ENCODE peak calls at places on chromosomes 12 and 14, in ten cellular contexts. L is IMR-90; J is fibroblast of pulmonary artery; B is EL; Y is EH; W is effector memory CD8-positive, alpha-beta T cell; Z is dermis blood vessel endothelial cell; P is NCI-H510A; R is WTC11; M is GM06990. O is an unnamed sample.

GRCh38 chr12:132926417-132926833 is 29.7 kb downstream of the ZNF605 start:
- DNase-seq in B (no peak), Z (no peak), J (no peak), Y (no peak), L (no peak), M (no peak), W (no peak), R (no peak), P (no peak), O (no peak)

GRCh38 chr12:53065470-53065869 is 13.7 kb downstream of the SPRYD3 start:
- DNase-seq in P (no peak), M (no peak), Y (peak), Z (no peak), W (no peak), J (no peak), R (peak), B (no peak), L (no peak), O (no peak)

GRCh38 chr12:59742831-59743230 is 147.0 kb downstream of the SLC16A7 start:
- DNase-seq in J (no peak), L (peak), B (peak), M (no peak), W (no peak), Z (no peak), Y (peak), P (no peak), R (no peak), O (peak)

GRCh38 chr12:93742086-93742934 is 65.1 kb downstream of the CRADD start:
- DNase-seq in B (peak), J (peak), R (peak), M (peak), P (peak), Z (peak), W (peak), L (peak), Y (peak), O (peak)

GRCh38 chr12:113664224-113664681 is 192.6 kb upstream of the LHX5 start:
- DNase-seq in W (no peak), M (no peak), L (no peak), Z (no peak), Y (no peak), J (no peak), B (no peak), P (no peak), R (no peak), O (no peak)

GRCh38 chr12:85504624-85505023 is 224.6 kb downstream of the ALX1 start:
- DNase-seq in Y (no peak), J (no peak), P (no peak), W (no peak), M (no peak), Z (no peak), B (no peak), R (no peak), L (no peak), O (no peak)

GRCh38 chr12:76313289-76313688 is 34.9 kb downstream of the BBS10 start:
- DNase-seq in B (no peak), P (no peak), M (no peak), Z (no peak), R (no peak), J (no peak), L (no peak), Y (no peak), W (no peak), O (no peak)

GRCh38 chr12:94150483-94151225 is 2.3 kb downstream of the PLXNC1 start:
- DNase-seq in W (peak), J (no peak), B (no peak), L (no peak), R (peak), Z (no peak), P (no peak), M (peak), Y (no peak), O (no peak)

GRCh38 chr12:44286336-44286735 is 450.5 kb downstream of the TMEM117 start:
- DNase-seq in L (peak), M (peak), J (peak), P (no peak), Z (no peak), Y (peak), R (no peak), W (no peak), B (peak), O (peak)

GRCh38 chr14:62445570-62445969 is 599.7 kb downstream of the KCNH5 start:
- DNase-seq in P (no peak), Z (no peak), J (no peak), B (no peak), M (no peak), L (no peak), W (no peak), R (no peak), Y (no peak), O (no peak)

GRCh38 chr12:41277019-41277770 is 89.1 kb downstream of the PDZRN4 start:
- DNase-seq in R (peak), Z (peak), L (peak), M (no peak), J (peak), Y (peak), B (peak), W (no peak), P (peak), O (peak)

GRCh38 chr14:64671591-64671990 is 32.6 kb upstream of the PLEKHG3 start:
- DNase-seq in M (no peak), W (peak), P (no peak), B (peak), R (no peak), Z (peak), L (peak), Y (peak), J (peak), O (peak)

GRCh38 chr14:100129161-100129589 is 30.3 kb downstream of the DEGS2 start:
- DNase-seq in R (no peak), L (peak), W (no peak), J (peak), B (no peak), M (no peak), P (no peak), Z (no peak), Y (peak), O (no peak)

GRCh38 chr14:89613260-89614008 is 196.4 kb upstream of the FOXN3 start:
- DNase-seq in Z (no peak), B (no peak), Y (no peak), M (no peak), R (no peak), W (no peak), P (no peak), L (no peak), J (no peak), O (no peak)

GRCh38 chr14:99380402-99380801 is 100.3 kb downstream of the SETD3 start:
- DNase-seq in Z (no peak), B (no peak), W (no peak), P (no peak), M (no peak), Y (no peak), R (no peak), J (no peak), L (no peak), O (no peak)

GRCh38 chr14:35988550-35988949 is 162.4 kb downstream of the BRMS1L start:
- DNase-seq in B (no peak), R (no peak), P (no peak), L (no peak), M (no peak), W (no peak), Y (no peak), J (no peak), Z (no peak), O (no peak)

GRCh38 chr12:125533434-125534029 is 468.3 kb downstream of the AACS start:
- DNase-seq in P (peak), Z (peak), M (peak), B (no peak), Y (no peak), R (peak), J (no peak), W (no peak), L (no peak), O (no peak)

GRCh38 chr12:15562263-15562662 is 226.9 kb downstream of the EPS8 start:
- DNase-seq in W (no peak), M (no peak), L (no peak), B (no peak), J (no peak), Y (no peak), R (no peak), Z (no peak), P (no peak), O (no peak)

GRCh38 chr12:19528750-19529149 is 89.5 kb downstream of the AEBP2 start:
- DNase-seq in W (no peak), P (no peak), R (no peak), B (no peak), Z (no peak), J (no peak), Y (no peak), L (no peak), M (no peak), O (no peak)

GRCh38 chr12:48349471-48349870 is 1.2 kb downstream of the ZNF641 start:
- DNase-seq in W (no peak), M (no peak), R (no peak), Z (no peak), L (no peak), J (peak), Y (peak), P (no peak), B (no peak), O (no peak)

GRCh38 chr12:34395056-34396005 is 373.0 kb downstream of the ALG10 start:
- DNase-seq in R (peak), Y (no peak), L (no peak), B (no peak), P (no peak), Z (no peak), W (no peak), J (no peak), M (no peak), O (no peak)

GRCh38 chr12:93793983-93794382 is 116.8 kb downstream of the CRADD start:
- DNase-seq in W (no peak), P (no peak), M (no peak), B (peak), J (peak), L (peak), Z (no peak), R (no peak), Y (peak), O (peak)

GRCh38 chr12:6700646-6701051 is at the start of gene PIANP:
- DNase-seq in Z (peak), J (no peak), R (peak), W (peak), B (peak), M (no peak), L (peak), P (no peak), Y (peak), O (peak)

GRCh38 chr12:11672833-11673232 is 23.4 kb downstream of the ETV6 start:
- DNase-seq in Z (no peak), M (no peak), J (no peak), B (no peak), P (no peak), L (no peak), Y (no peak), W (no peak), R (no peak), O (no peak)

GRCh38 chr14:95233702-95234241 is 76.4 kb upstream of the DICER1 start:
- DNase-seq in L (no peak), Z (no peak), J (no peak), Y (no peak), M (peak), B (no peak), R (no peak), P (no peak), W (no peak), O (no peak)

GRCh38 chr12:19166387-19166786 is 36.9 kb downstream of the PLEKHA5 start:
- DNase-seq in Y (no peak), J (no peak), R (no peak), W (no peak), P (no peak), B (no peak), L (no peak), Z (no peak), M (no peak), O (no peak)

GRCh38 chr14:104280902-104281767 is 142.7 kb downstream of the KIF26A start:
- DNase-seq in B (no peak), J (no peak), Z (no peak), P (no peak), L (no peak), W (no peak), R (peak), M (no peak), Y (no peak), O (no peak)

GRCh38 chr12:54000105-54000773 is at the start of gene HOXC9:
- DNase-seq in Y (peak), B (peak), Z (no peak), M (no peak), J (no peak), L (no peak), R (no peak), P (no peak), W (no peak), O (peak)